ENCODE peak calls at places on chromosomes 12 and 14, in five cellular contexts. X, M, U, R and L are unnamed samples.

GRCh38 chr12:42296503-42297109 is 29.3 kb downstream of the ZCRB1 start:
- DNase-seq in U (peak), M (no peak), X (no peak), R (peak), L (no peak)

GRCh38 chr12:3122841-3123678 is 45.9 kb downstream of the TSPAN9 start:
- DNase-seq in R (peak), M (no peak), X (no peak), U (peak), L (no peak)

GRCh38 chr14:76090611-76091010 is 61.1 kb upstream of the GPATCH2L start:
- DNase-seq in U (no peak), X (no peak), R (no peak), M (no peak), L (no peak)

GRCh38 chr12:15494329-15495046 is 172.2 kb downstream of the PTPRO start:
- DNase-seq in U (no peak), R (no peak), X (no peak), M (no peak), L (no peak)

GRCh38 chr12:7869137-7869536 is 3.6 kb downstream of the SLC2A14 start:
- DNase-seq in X (no peak), M (no peak), R (no peak), U (peak), L (no peak)

GRCh38 chr12:124816295-124816854 is 47.3 kb downstream of the SCARB1 start:
- DNase-seq in M (no peak), X (no peak), U (no peak), R (no peak), L (no peak)

GRCh38 chr14:92613008-92613658 is 99.6 kb downstream of the RIN3 start:
- DNase-seq in R (no peak), U (peak), X (no peak), M (peak), L (no peak)

GRCh38 chr14:68426661-68427549 is 366.0 kb downstream of the ZFP36L1 start:
- DNase-seq in X (no peak), R (no peak), U (no peak), M (no peak), L (no peak)

GRCh38 chr14:105474478-105475268 is at the start of gene CRIP2:
- DNase-seq in M (peak), X (no peak), U (peak), R (peak), L (peak)

GRCh38 chr12:115204957-115205754 is 521.2 kb upstream of the TBX3 start:
- DNase-seq in R (peak), U (peak), M (no peak), X (no peak), L (no peak)

GRCh38 chr12:53971129-53971528 is 1.8 kb upstream of the HOXC11 start:
- DNase-seq in R (no peak), X (no peak), M (no peak), U (no peak), L (no peak)

GRCh38 chr14:50501642-50502041 is 30.7 kb downstream of the MAP4K5 start:
- DNase-seq in M (no peak), X (no peak), R (peak), U (peak), L (no peak)

GRCh38 chr12:30985814-30986452 is 59.4 kb downstream of the TSPAN11 start:
- DNase-seq in X (no peak), U (peak), R (peak), M (peak), L (no peak)

GRCh38 chr14:59148334-59148900 is 40.0 kb upstream of the DAAM1 start:
- DNase-seq in R (no peak), X (no peak), M (no peak), U (no peak), L (no peak)

GRCh38 chr14:93005838-93006237 is 82.9 kb downstream of the CHGA start:
- DNase-seq in X (no peak), R (no peak), U (no peak), M (no peak), L (no peak)

GRCh38 chr12:51901121-51901812 is 6.0 kb upstream of the ACVRL1 start:
- DNase-seq in U (no peak), M (no peak), R (no peak), X (peak), L (no peak)

GRCh38 chr12:41724216-41724615 is 420.5 kb downstream of the GXYLT1 start:
- DNase-seq in M (no peak), X (no peak), U (no peak), R (no peak), L (no peak)

GRCh38 chr12:61821381-61821780 is 438.8 kb upstream of the USP15 start:
- DNase-seq in X (no peak), M (no peak), U (peak), R (no peak), L (no peak)

GRCh38 chr12:78540621-78541336 is 323.8 kb upstream of the SYT1 start:
- DNase-seq in M (no peak), U (peak), X (no peak), R (no peak), L (no peak)

GRCh38 chr12:89648211-89648930 is 60.3 kb downstream of the ATP2B1 start:
- DNase-seq in M (no peak), X (no peak), R (peak), U (peak), L (no peak)

GRCh38 chr12:46402451-46402850 is 29.9 kb upstream of the SLC38A2 start:
- DNase-seq in R (peak), X (no peak), U (peak), M (no peak), L (no peak)

GRCh38 chr12:53977596-53978464 is 3.1 kb upstream of the HOTAIR start:
- DNase-seq in R (no peak), M (no peak), U (peak), X (no peak), L (no peak)

GRCh38 chr12:32483499-32483898 is 84.1 kb downstream of the FGD4 start:
- DNase-seq in M (no peak), X (no peak), R (no peak), U (no peak), L (no peak)

GRCh38 chr12:17759982-17760381 is 330.0 kb downstream of the RERGL start:
- DNase-seq in X (no peak), R (no peak), U (no peak), M (no peak), L (no peak)

GRCh38 chr12:70660620-70661219 is 23.5 kb upstream of the PTPRB start:
- DNase-seq in M (no peak), R (peak), U (peak), X (no peak), L (no peak)

GRCh38 chr12:32126720-32127119 is 20.1 kb downstream of the BICD1 start:
- DNase-seq in M (no peak), R (peak), U (peak), X (no peak), L (no peak)

GRCh38 chr14:54354096-54354495 is 42.7 kb upstream of the CDKN3 start:
- DNase-seq in X (no peak), M (no peak), U (peak), R (no peak), L (no peak)

GRCh38 chr14:94484476-94484875 is 8.5 kb upstream of the SERPINA9 start:
- DNase-seq in R (no peak), X (no peak), U (no peak), M (no peak), L (no peak)

GRCh38 chr12:48938805-48939204 is 13.5 kb upstream of the FKBP11 start:
- DNase-seq in R (no peak), U (no peak), M (no peak), X (no peak), L (no peak)

DNA sequence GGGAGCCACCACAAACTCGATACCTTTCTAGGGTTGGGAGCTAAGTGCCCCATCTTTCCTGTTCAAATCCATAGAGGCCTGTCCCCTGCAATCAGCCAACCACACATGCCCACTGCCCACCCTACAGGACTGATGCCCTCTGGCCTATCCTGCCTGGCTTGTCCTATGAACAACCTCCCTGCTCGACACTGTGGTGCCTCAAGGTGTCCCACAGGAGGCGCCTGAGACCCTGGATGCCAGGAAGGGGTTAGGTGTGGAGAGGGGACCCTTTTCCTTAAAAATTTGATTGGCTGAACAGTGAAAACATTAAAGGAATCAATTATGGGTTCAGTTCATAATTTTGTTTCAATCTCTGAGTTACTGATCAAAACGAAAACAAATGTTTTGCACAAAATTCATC is 97.3 kb upstream of the FZD10 start:
- DNase-seq in U (no peak), X (no peak), M (no peak), R (no peak), L (no peak)
- TF ChIP-seq CTCF in U (no peak), X (no peak), M (no peak), R (no peak), L (no peak)

GRCh38 chr12:81450920-81451739 is 308.0 kb downstream of the PPFIA2 start:
- DNase-seq in U (peak), M (peak), X (peak), R (peak), L (no peak)
- TF ChIP-seq CTCF in U (peak), M (peak), X (peak), R (peak), L (peak)

GRCh38 chr12:55706840-55707671 is 648 bp downstream of the ITGA7 start:
- DNase-seq in U (no peak), X (no peak), R (no peak), M (peak), L (no peak)

GRCh38 chr12:55703976-55704761 is 3.5 kb downstream of the ITGA7 start:
- DNase-seq in U (no peak), X (no peak), M (no peak), R (no peak), L (no peak)

GRCh38 chr12:55707841-55708694 is at the start of gene ITGA7:
- DNase-seq in R (no peak), X (peak), U (no peak), M (peak), L (peak)

GRCh38 chr12:55704824-55705780 is 2.6 kb downstream of the ITGA7 start:
- DNase-seq in U (no peak), M (no peak), X (no peak), R (no peak), L (no peak)

GRCh38 chr12:55705802-55706402 is 1.8 kb downstream of the ITGA7 start:
- DNase-seq in X (no peak), U (no peak), M (no peak), R (no peak), L (no peak)
- TF ChIP-seq CTCF in X (no peak), U (peak), M (no peak), R (peak), L (no peak)

DNA sequence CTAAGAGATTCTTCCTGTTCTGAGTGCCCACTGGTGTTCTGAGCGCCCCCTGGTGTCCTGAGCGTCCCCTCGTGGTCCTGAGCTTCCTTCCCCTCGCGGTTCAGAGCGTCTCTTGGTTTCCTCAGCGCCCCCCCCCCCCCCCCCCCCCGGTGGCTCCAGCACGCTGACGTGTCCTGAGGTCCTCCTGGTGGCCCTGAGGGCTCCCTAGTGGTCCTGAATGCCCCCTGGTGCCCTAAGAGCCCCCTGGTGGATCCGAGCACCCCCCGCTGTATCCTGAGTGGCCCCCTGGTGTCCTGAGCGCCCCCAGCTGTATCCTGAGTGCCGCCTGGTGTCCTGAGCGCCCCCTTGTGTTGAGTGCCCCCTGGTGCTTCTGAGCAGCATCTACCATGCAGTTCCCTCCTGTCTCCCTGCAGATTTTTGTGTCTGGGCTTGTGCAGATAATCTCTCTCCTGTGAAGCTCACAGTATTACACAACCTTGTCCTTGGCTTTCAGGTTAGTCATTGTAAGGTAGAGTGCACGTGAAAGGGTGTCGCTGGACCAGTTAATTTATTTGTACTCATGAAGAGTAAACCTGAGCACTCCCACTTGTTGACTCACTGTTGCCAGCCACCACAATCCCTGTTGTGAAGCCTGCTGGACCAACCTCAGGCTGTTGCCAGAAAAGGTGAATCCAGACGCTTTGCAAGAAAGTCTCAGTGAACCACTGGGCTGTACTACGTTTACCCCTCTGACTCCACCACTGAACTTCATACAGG is 1168.4 kb downstream of the TMEM121 start:
- DNase-seq in U (no peak), M (no peak), R (no peak), X (no peak), L (no peak)
- TF ChIP-seq CTCF in U (no peak), M (no peak), R (no peak), X (no peak), L (no peak)